ENCODE peak calls at places on chromosome 12, in ten cellular contexts. P, G, T, U, D, Z, S, V, L and J are unnamed samples.

GRCh38 chr12:3456809-3457208 is 34.2 kb upstream of the PRMT8 start:
- DNase-seq in S (no peak), G (peak; percentile 80), V (no peak), U (no peak), P (no peak), L (peak; percentile 88), Z (no peak), D (no peak), T (peak; percentile 84), J (peak; percentile 62)

GRCh38 chr12:120474092-120474960 is 4.8 kb upstream of the SRSF9 start:
- DNase-seq in T (no peak), Z (no peak), S (no peak), V (no peak), L (no peak), U (no peak), P (no peak), G (no peak), D (peak; percentile 71), J (no peak)

GRCh38 chr12:116996648-116997047 is 85.9 kb downstream of the FBXW8 start:
- DNase-seq in V (no peak), P (no peak), Z (no peak), S (no peak), G (no peak), T (no peak), U (no peak), L (no peak), D (peak; percentile 73), J (no peak)

GRCh38 chr12:116867523-116867922 is 13.7 kb downstream of the HRK start:
- DNase-seq in V (no peak), G (no peak), U (no peak), P (no peak), T (no peak), Z (no peak), L (no peak), S (no peak), D (no peak), J (no peak)

GRCh38 chr12:7102582-7102981 is 6.4 kb downstream of the C1RL start:
- DNase-seq in L (no peak), P (no peak), S (no peak), Z (no peak), V (no peak), T (no peak), G (no peak), D (no peak), U (no peak), J (no peak)

GRCh38 chr12:54140958-54141388 is 47.8 kb downstream of the SMUG1 start:
- DNase-seq in D (peak; percentile 41), G (no peak), T (no peak), U (no peak), V (no peak), L (peak; percentile 48), Z (peak; percentile 40), S (no peak), P (no peak), J (no peak)

GRCh38 chr12:61757831-61758505 is 502.2 kb upstream of the USP15 start:
- DNase-seq in S (no peak), L (no peak), G (no peak), U (no peak), Z (no peak), V (no peak), P (no peak), D (peak; percentile 65), T (no peak), J (no peak)

GRCh38 chr12:116455540-116456306 is 103.5 kb upstream of the MAP1LC3B2 start:
- DNase-seq in V (no peak), P (peak; percentile 85), T (no peak), U (no peak), Z (peak; percentile 73), L (peak; percentile 54), S (no peak), D (peak; percentile 98), G (no peak), J (no peak)

GRCh38 chr12:75812341-75813018 is 219.1 kb downstream of the PHLDA1 start:
- DNase-seq in V (no peak), U (no peak), S (no peak), T (peak; percentile 59), G (peak; percentile 26), Z (peak; percentile 54), L (peak; percentile 5), D (peak; percentile 94), P (peak; percentile 78), J (peak; percentile 24)

GRCh38 chr12:30694971-30695326 is 720 bp downstream of the IPO8 start:
- DNase-seq in L (peak; percentile 64), V (no peak), P (no peak), T (peak; percentile 23), Z (no peak), U (no peak), G (peak; percentile 28), S (peak; percentile 29), D (peak; percentile 36), J (peak; percentile 11)

GRCh38 chr12:26845984-26846383 is 13.0 kb upstream of the ITPR2 start:
- DNase-seq in U (no peak), V (no peak), D (peak; percentile 55), P (peak; percentile 69), G (no peak), S (no peak), L (no peak), Z (peak; percentile 71), T (no peak), J (no peak)

GRCh38 chr12:124786065-124786964 is 77.3 kb downstream of the SCARB1 start:
- DNase-seq in Z (peak; percentile 42), U (no peak), G (no peak), L (peak; percentile 92), V (no peak), P (peak; percentile 74), S (peak; percentile 79), D (peak; percentile 89), T (peak; percentile 93), J (peak; percentile 70)